ENCODE peak calls at places on chromosome 18, in seven cellular contexts. V is HCEC 1CT; F is activated CD8-positive, alpha-beta memory T cell treated with anti-CD3 and anti-CD28 coated beads, Interleukin-2, amount 50 U/mL, for 48 hours; U is activated CD4-positive, alpha-beta T cell treated with anti-CD3 and anti-CD28 coated beads, Interleukin-2, amount 50 U/mL, for 1 hour; M is AG20443; Y is EL; H is stimulated activated CD4-positive, alpha-beta T cell treated with anti-CD3 and anti-CD28 coated beads, Interleukin-2, amount 100 ng/mL, for 48 hours. L is an unnamed sample.

GRCh38 chr18:59419386-59419785 is 60.3 kb upstream of the LMAN1 start:
- DNase-seq in F (no peak), V (peak), H (no peak), Y (peak), M (peak), U (no peak), L (no peak)

GRCh38 chr18:39647627-39648502 is 2082.3 kb upstream of the CELF4 start:
- DNase-seq in V (peak), Y (peak), H (no peak), M (peak), F (no peak), U (no peak), L (no peak)

GRCh38 chr18:72530622-72531021 is 13.5 kb downstream of the CBLN2 start:
- DNase-seq in Y (no peak), F (no peak), M (no peak), H (no peak), U (no peak), V (no peak), L (no peak)

GRCh38 chr18:24056506-24056905 is 42.0 kb downstream of the TTC39C start:
- DNase-seq in U (no peak), V (no peak), F (no peak), Y (no peak), M (no peak), H (no peak), L (no peak)

GRCh38 chr18:2091937-2092336 is 479.4 kb downstream of the METTL4 start:
- DNase-seq in F (no peak), V (no peak), Y (no peak), H (no peak), M (no peak), U (no peak), L (no peak)

GRCh38 chr18:68504441-68505221 is 210.3 kb downstream of the TMX3 start:
- DNase-seq in U (no peak), Y (no peak), F (no peak), H (no peak), M (no peak), V (no peak), L (no peak)

GRCh38 chr18:9404565-9405060 is 70.0 kb downstream of the TWSG1 start:
- DNase-seq in H (no peak), F (peak), U (no peak), Y (no peak), M (no peak), V (no peak), L (no peak)

GRCh38 chr18:34695300-34695699 is 14.8 kb upstream of the DTNA start:
- DNase-seq in V (no peak), H (no peak), F (no peak), Y (no peak), U (no peak), M (no peak), L (no peak)

L was measured in mesothelial cell of epicardium.